ENCODE peak calls at places on chromosomes 4 and X, in seven cellular contexts. H is psoas muscle; P is brain microvascular endothelial cell; S is effector memory CD4-positive, alpha-beta T cell; W is RWPE2; Y is M059J; L is NAMALWA. K is an unnamed sample.
A peak's percentile ranks its signal among the peaks of the same experiment; 100 is the strongest.

GRCh38 chr4:111628437-111628836 is 516.8 kb upstream of the FAM241A start:
- DNase-seq in L (no peak), Y (no peak), S (no peak), P (no peak), H (no peak), W (no peak), K (no peak)

GRCh38 chrX:112935029-112935428 is 94.4 kb upstream of the AMOT start:
- DNase-seq in Y (no peak), H (no peak), W (no peak), L (no peak), S (no peak), P (no peak), K (no peak)

GRCh38 chrX:101415180-101416130 is 7.4 kb downstream of the HNRNPH2 start:
- DNase-seq in W (no peak), P (peak; percentile 44), S (peak; percentile 25), H (no peak), L (peak; percentile 66), Y (peak; percentile 80), K (no peak)

GRCh38 chrX:150857453-150857852 is 41.0 kb downstream of the CD99L2 start:
- DNase-seq in W (no peak), Y (no peak), L (no peak), H (no peak), P (no peak), S (no peak), K (no peak)

GRCh38 chr4:153676491-153676890 is 7.6 kb upstream of the TLR2 start:
- DNase-seq in Y (peak; percentile 66), H (no peak), P (peak; percentile 81), S (no peak), W (no peak), L (no peak), K (no peak)

GRCh38 chrX:129719931-129720520 is 18.8 kb upstream of the XPNPEP2 start:
- DNase-seq in P (no peak), S (no peak), H (no peak), W (no peak), L (no peak), Y (peak; percentile 17), K (no peak)

GRCh38 chrX:18146954-18147353 is 73.7 kb downstream of the BEND2 start:
- DNase-seq in L (peak; percentile 14), Y (peak; percentile 14), H (no peak), W (no peak), P (peak; percentile 7), S (no peak), K (no peak)

GRCh38 chr4:180028682-180029081 is 2214.5 kb upstream of the TENM3 start:
- DNase-seq in W (peak; percentile 34), Y (peak; percentile 22), L (peak; percentile 79), H (peak; percentile 41), P (no peak), S (no peak), K (no peak)

GRCh38 chr4:7647932-7648812 is 213.4 kb upstream of the PSAPL1 start:
- DNase-seq in L (no peak), P (peak; percentile 57), S (no peak), H (peak; percentile 43), W (peak; percentile 49), Y (peak; percentile 95), K (no peak)

GRCh38 chrX:75155454-75155829 is 641 bp downstream of the ABCB7 start:
- DNase-seq in P (no peak), Y (peak; percentile 24), W (no peak), S (no peak), H (no peak), L (peak; percentile 44), K (no peak)

GRCh38 chr4:55458164-55458563 is 62.4 kb downstream of the TMEM165 start:
- DNase-seq in L (no peak), W (no peak), Y (peak; percentile 61), H (no peak), S (no peak), P (peak; percentile 54), K (no peak)

GRCh38 chr4:172147702-172148101 is 334.5 kb downstream of the GALNTL6 start:
- DNase-seq in L (no peak), P (no peak), W (no peak), S (no peak), Y (no peak), H (no peak), K (no peak)

GRCh38 chrX:112819013-112819635 is 21.5 kb downstream of the AMOT start:
- DNase-seq in W (no peak), S (no peak), Y (peak; percentile 80), P (no peak), H (no peak), L (no peak), K (no peak)

GRCh38 chr4:113160548-113160947 is 111.1 kb downstream of the ANK2 start:
- DNase-seq in W (no peak), L (no peak), Y (no peak), S (no peak), H (no peak), P (no peak), K (no peak)

GRCh38 chrX:102767287-102767686 is 46.7 kb downstream of the GPRASP3 start:
- DNase-seq in L (no peak), Y (no peak), H (no peak), S (no peak), P (no peak), W (no peak), K (no peak)

GRCh38 chr4:98260047-98260578 is 1.1 kb upstream of the RAP1GDS1 start:
- DNase-seq in L (peak; percentile 29), Y (peak; percentile 33), H (peak; percentile 69), S (peak; percentile 18), W (peak; percentile 54), P (no peak), K (no peak)

GRCh38 chrX:136870064-136870463 is 10.5 kb downstream of the RBMX start:
- DNase-seq in H (no peak), S (no peak), Y (no peak), W (no peak), L (no peak), P (no peak), K (no peak)

GRCh38 chr4:180558427-180558826 is 1684.8 kb upstream of the TENM3 start:
- DNase-seq in P (no peak), S (no peak), H (no peak), W (no peak), Y (no peak), L (no peak), K (no peak)

GRCh38 chrX:10341309-10341708 is 184.5 kb downstream of the CLCN4 start:
- DNase-seq in L (no peak), S (no peak), W (no peak), H (no peak), Y (peak; percentile 12), P (no peak), K (no peak)

GRCh38 chrX:42746606-42747005 is 31.4 kb downstream of the PPP1R2C start:
- DNase-seq in W (no peak), Y (no peak), S (no peak), L (no peak), P (peak; percentile 54), H (no peak), K (no peak)

GRCh38 chr4:26434030-26434639 is 56.1 kb downstream of the CCKAR start:
- DNase-seq in W (no peak), Y (no peak), H (no peak), L (no peak), S (no peak), P (no peak), K (no peak)

K was measured in osteocyte.